ENCODE peak calls at places on chromosomes 11 and 22, in five cellular contexts. L is mucosa of descending colon, E is GM23338, Z is upper lobe of right lung, V is HL-60. H is an unnamed sample.

GRCh38 chr11:44530413-44531115 is 34.9 kb upstream of the CD82 start:
- DNase-seq in Z (no peak), E (no peak), V (no peak), L (no peak), H (no peak)

GRCh38 chr11:119339581-119340334 is 925 bp downstream of the C1QTNF5 start:
- DNase-seq in L (peak), E (peak), V (no peak), Z (peak), H (no peak)

GRCh38 chr11:67780056-67780455 is 105.6 kb upstream of the ALDH3B2 start:
- DNase-seq in E (no peak), L (no peak), Z (no peak), V (peak), H (no peak)

GRCh38 chr22:48676266-48677167 is 1151.2 kb downstream of the BRD1 start:
- DNase-seq in L (no peak), V (no peak), E (no peak), Z (no peak), H (no peak)

GRCh38 chr11:58919561-58919960 is 19.7 kb upstream of the GLYATL1 start:
- DNase-seq in E (no peak), Z (no peak), V (no peak), L (no peak), H (no peak)

GRCh38 chr11:73299751-73300150 is 8.3 kb upstream of the ARHGEF17 start:
- DNase-seq in V (no peak), E (no peak), L (no peak), Z (no peak), H (no peak)

GRCh38 chr22:27487600-27488450 is 313.7 kb downstream of the MN1 start:
- DNase-seq in E (no peak), L (no peak), Z (no peak), V (no peak), H (no peak)

GRCh38 chr11:88431675-88432341 is 94.3 kb upstream of the CTSC start:
- DNase-seq in V (no peak), Z (no peak), L (no peak), E (no peak), H (peak)

GRCh38 chr11:112519749-112520148 is 259.1 kb upstream of the PLET1 start:
- DNase-seq in E (no peak), L (no peak), Z (no peak), V (no peak), H (no peak)

GRCh38 chr11:94751806-94752205 is 16.4 kb upstream of the AMOTL1 start:
- DNase-seq in V (no peak), Z (no peak), E (no peak), L (no peak), H (no peak)

GRCh38 chr11:11964774-11965150 is 43.7 kb downstream of the DKK3 start:
- DNase-seq in L (no peak), V (no peak), E (no peak), Z (no peak), H (no peak)

GRCh38 chr11:121829159-121829643 is 286.8 kb downstream of the BLID start:
- DNase-seq in E (no peak), V (no peak), L (no peak), Z (no peak), H (no peak)

GRCh38 chr11:132541794-132542193 is 990.5 kb downstream of the OPCML start:
- DNase-seq in Z (no peak), L (no peak), E (no peak), V (no peak), H (no peak)

GRCh38 chr11:33893711-33894401 is 2.0 kb upstream of the LMO2 start:
- DNase-seq in E (no peak), Z (no peak), V (peak), L (peak), H (no peak)

GRCh38 chr22:48595511-48595905 is 1232.2 kb downstream of the BRD1 start:
- DNase-seq in V (no peak), L (no peak), E (no peak), Z (no peak), H (no peak)

GRCh38 chr11:96014234-96014633 is 90.3 kb upstream of the MTMR2 start:
- DNase-seq in V (peak), Z (no peak), E (no peak), L (no peak), H (no peak)

GRCh38 chr11:45650166-45651095 is 15.0 kb downstream of the CHST1 start:
- DNase-seq in V (no peak), L (no peak), Z (peak), E (no peak), H (no peak)

GRCh38 chr11:128848815-128849455 is 18.2 kb downstream of the KCNJ1 start:
- DNase-seq in L (peak), E (peak), V (peak), Z (peak), H (peak)

GRCh38 chr11:13152736-13153541 is 124.7 kb upstream of the BMAL1 start:
- DNase-seq in V (no peak), E (peak), L (peak), Z (no peak), H (no peak)

GRCh38 chr11:47295385-47295784 is 25.5 kb downstream of the MADD start:
- DNase-seq in L (no peak), V (no peak), Z (no peak), E (no peak), H (no peak)

GRCh38 chr11:102783720-102784119 is 3.3 kb upstream of the MMP10 start:
- DNase-seq in L (no peak), E (no peak), V (no peak), Z (no peak), H (peak)

GRCh38 chr11:72786305-72787261 is 7.3 kb downstream of the STARD10 start:
- DNase-seq in L (peak), Z (peak), V (no peak), E (no peak), H (peak)

GRCh38 chr11:3163241-3163981 is 1.7 kb downstream of the OSBPL5 start:
- DNase-seq in L (no peak), V (peak), E (no peak), Z (peak), H (no peak)

GRCh38 chr11:45041556-45041955 is 90.9 kb upstream of the TP53I11 start:
- DNase-seq in E (no peak), L (no peak), Z (no peak), V (no peak), H (no peak)

GRCh38 chr11:74634537-74634936 is 42.2 kb downstream of the POLD3 start:
- DNase-seq in E (peak), Z (no peak), L (no peak), V (no peak), H (peak)

GRCh38 chr11:60915250-60915914 is 1.4 kb downstream of the TMEM109 start:
- DNase-seq in V (peak), Z (peak), E (peak), L (peak), H (no peak)

GRCh38 chr22:27676545-27677188 is 124.9 kb downstream of the MN1 start:
- DNase-seq in V (no peak), E (no peak), Z (no peak), L (no peak), H (no peak)

GRCh38 chr22:39955675-39956074 is 4.5 kb upstream of the TMA7B start:
- DNase-seq in Z (no peak), L (no peak), V (no peak), E (no peak), H (no peak)

GRCh38 chr11:57274904-57275498 is 38.0 kb upstream of the APLNR start:
- DNase-seq in Z (no peak), L (no peak), E (no peak), V (no peak), H (no peak)

GRCh38 chr11:69588270-69588669 is 52.7 kb upstream of the CCND1 start:
- DNase-seq in E (peak), L (no peak), V (no peak), Z (no peak), H (no peak)

GRCh38 chr11:36391062-36391461 is 95.0 kb downstream of the PRR5L start:
- DNase-seq in E (no peak), Z (no peak), L (no peak), V (peak), H (no peak)

GRCh38 chr22:27987557-27987956 is 68.5 kb upstream of the PITPNB start:
- DNase-seq in L (no peak), V (no peak), Z (no peak), E (no peak), H (no peak)

GRCh38 chr22:21698430-21699329 is 32.9 kb downstream of the PPIL2 start:
- DNase-seq in L (no peak), E (peak), V (no peak), Z (no peak), H (no peak)

GRCh38 chr11:45847908-45848316 is 637 bp downstream of the CRY2 start:
- DNase-seq in L (peak), Z (peak), V (peak), E (peak), H (no peak)

GRCh38 chr11:31887180-31887579 is 76.1 kb upstream of the PAX6 start:
- DNase-seq in L (peak), V (no peak), E (peak), Z (no peak), H (peak)
- TF ChIP-seq CTCF in L (no peak), V (no peak), E (peak), Z (no peak), H (peak)

GRCh38 chr11:18865951-18866350 is 73.3 kb downstream of the MRGPRX1 start:
- DNase-seq in L (no peak), E (peak), V (no peak), Z (no peak), H (no peak)
- H3K4me3 ChIP-seq in L (no peak), E (peak), V (no peak), Z (no peak), H (no peak)

DNA sequence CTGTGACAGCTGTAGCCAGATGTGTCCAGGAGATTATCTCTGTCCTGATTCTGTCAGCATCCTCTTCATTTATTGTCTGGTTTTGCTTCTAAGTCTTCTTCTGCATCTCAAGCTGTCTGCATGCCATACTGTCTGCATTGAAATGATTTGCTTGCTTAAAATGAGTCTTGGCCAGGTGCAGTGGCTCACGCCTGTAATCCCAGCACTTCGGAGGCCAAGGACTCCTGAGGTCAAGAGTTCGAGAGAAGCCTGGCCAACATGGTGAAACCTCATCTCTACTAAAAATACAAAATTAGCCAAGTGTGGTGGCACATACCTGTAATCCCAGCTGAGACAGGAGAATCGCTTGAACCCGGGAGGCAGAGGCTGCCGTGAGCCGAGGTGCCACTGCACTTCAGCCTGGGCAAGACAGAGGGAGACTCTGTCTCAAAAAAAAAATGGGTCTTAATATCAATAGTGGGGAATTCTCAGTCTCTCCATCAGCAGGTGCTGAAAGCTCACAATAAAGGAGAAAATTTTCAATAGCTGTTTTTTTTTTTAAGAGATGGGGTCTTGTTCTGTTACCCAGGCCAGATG is 39.2 kb upstream of the AMPD3 start:
- DNase-seq in Z (no peak), E (no peak), V (no peak), L (no peak), H (no peak)
- TF ChIP-seq CTCF in Z (no peak), E (peak), V (no peak), L (no peak), H (no peak)

GRCh38 chr22:24424901-24425775 is 2.3 kb upstream of the ADORA2A start:
- DNase-seq in Z (no peak), V (no peak), L (no peak), E (no peak), H (no peak)
- H3K4me3 ChIP-seq in Z (peak), V (peak), L (no peak), E (peak), H (no peak)

GRCh38 chr11:124745835-124746620 is 6.0 kb downstream of the VSIG2 start:
- DNase-seq in L (peak), E (peak), Z (no peak), V (peak), H (no peak)
- TF ChIP-seq CTCF in L (peak), E (peak), Z (no peak), V (no peak), H (peak)

GRCh38 chr11:1073261-1073724 is 1.4 kb upstream of the MUC2 start:
- DNase-seq in V (peak), Z (peak), E (no peak), L (peak), H (peak)

GRCh38 chr11:1072116-1072820 is 2.4 kb upstream of the MUC2 start:
- DNase-seq in L (no peak), V (no peak), Z (peak), E (no peak), H (no peak)

GRCh38 chr11:1072821-1073231 is 1.8 kb upstream of the MUC2 start:
- DNase-seq in Z (peak), E (no peak), V (no peak), L (no peak), H (no peak)

GRCh38 chr11:1070594-1071462 is 3.8 kb upstream of the MUC2 start:
- DNase-seq in Z (peak), L (no peak), E (no peak), V (no peak), H (no peak)

GRCh38 chr11:1071571-1072115 is 3.0 kb upstream of the MUC2 start:
- DNase-seq in E (no peak), V (no peak), Z (peak), L (no peak), H (no peak)
- H3K4me3 ChIP-seq in E (no peak), V (no peak), Z (no peak), L (no peak), H (no peak)

GRCh38 chr11:126163074-126163700 is 48.3 kb downstream of the RPUSD4 start:
- DNase-seq in Z (no peak), E (no peak), L (no peak), V (no peak), H (no peak)
- TF ChIP-seq CTCF in Z (no peak), E (no peak), L (no peak), V (no peak), H (no peak)

GRCh38 chr22:45647532-45648225 is 24.0 kb upstream of the ATXN10 start:
- DNase-seq in E (no peak), V (no peak), L (no peak), Z (peak), H (no peak)

GRCh38 chr22:45648320-45649070 is 23.1 kb upstream of the ATXN10 start:
- DNase-seq in V (no peak), L (no peak), Z (peak), E (no peak), H (no peak)

GRCh38 chr22:45644714-45645113 is 26.9 kb upstream of the ATXN10 start:
- DNase-seq in V (no peak), E (no peak), Z (peak), L (no peak), H (no peak)

GRCh38 chr22:45645150-45645525 is 26.5 kb upstream of the ATXN10 start:
- DNase-seq in E (peak), V (peak), L (no peak), Z (no peak), H (no peak)

GRCh38 chr22:45645526-45646414 is 25.9 kb upstream of the ATXN10 start:
- DNase-seq in L (peak), Z (peak), E (peak), V (peak), H (peak)
- H3K4me3 ChIP-seq in L (no peak), Z (no peak), E (peak), V (peak), H (no peak)